ENCODE peak calls at places on chromosomes 7 and 10, in seven cellular contexts. B is colonic mucosa, P is IMR-90, N is A549, I is PC-3, L is tibial artery, Q is Peyer's patch. T is an unnamed sample.

GRCh38 chr10:110860576-110861241 is 11.0 kb upstream of the PDCD4 start:
- DNase-seq in N (no peak), Q (peak; percentile 57), B (peak; percentile 61), I (no peak), P (no peak), L (no peak), T (peak; percentile 34)

GRCh38 chr10:126422561-126422960 is 34.3 kb upstream of the ADAM12 start:
- DNase-seq in N (no peak), B (no peak), P (peak; percentile 10), Q (no peak), L (no peak), I (peak; percentile 6), T (no peak)

GRCh38 chr10:12181065-12181775 is 14.5 kb downstream of the NUDT5 start:
- DNase-seq in N (no peak), Q (peak; percentile 35), P (no peak), B (no peak), L (no peak), I (peak; percentile 3), T (no peak)

GRCh38 chr10:120369831-120370230 is 87.2 kb upstream of the PLPP4 start:
- DNase-seq in L (no peak), Q (no peak), P (no peak), N (no peak), I (no peak), B (no peak), T (no peak)

GRCh38 chr10:65894379-65894778 is 1031.5 kb upstream of the LRRTM3 start:
- DNase-seq in N (no peak), P (no peak), B (no peak), Q (no peak), I (no peak), L (no peak), T (no peak)

GRCh38 chr10:76201962-76202361 is 770.5 kb downstream of the LRMDA start:
- DNase-seq in P (no peak), N (no peak), B (no peak), Q (no peak), I (no peak), L (no peak), T (no peak)

GRCh38 chr10:102150970-102151773 is 1.0 kb upstream of the NOLC1 start:
- DNase-seq in P (peak; percentile 79), I (peak; percentile 63), N (peak; percentile 44), L (no peak), Q (no peak), B (no peak), T (no peak)

GRCh38 chr7:88203401-88203800 is 16.4 kb downstream of the SRI start:
- DNase-seq in L (no peak), P (no peak), Q (no peak), N (no peak), I (no peak), B (no peak), T (no peak)

GRCh38 chr10:102342958-102343357 is 52.5 kb upstream of the NFKB2 start:
- DNase-seq in B (no peak), Q (no peak), P (peak; percentile 86), L (no peak), N (no peak), I (peak; percentile 69), T (peak; percentile 53)

GRCh38 chr7:44224216-44224950 is 23.6 kb downstream of the YKT6 start:
- DNase-seq in P (no peak), I (no peak), L (no peak), Q (no peak), N (no peak), B (no peak), T (peak; percentile 60)

GRCh38 chr10:127157506-127158205 is 38.7 kb downstream of the INSYN2A start:
- DNase-seq in N (no peak), B (no peak), L (no peak), P (peak; percentile 23), Q (no peak), I (no peak), T (peak; percentile 77)

GRCh38 chr10:71213761-71214440 is 1.5 kb downstream of the UNC5B start:
- DNase-seq in I (no peak), P (peak; percentile 80), L (peak; percentile 76), Q (no peak), B (peak; percentile 41), N (peak; percentile 33), T (no peak)

GRCh38 chr10:46525177-46525823 is 31.2 kb downstream of the GPRIN2 start:
- DNase-seq in P (peak; percentile 89), N (peak; percentile 94), Q (no peak), B (no peak), L (no peak), I (peak; percentile 84), T (peak; percentile 14)

GRCh38 chr7:6831018-6831725 is 5.1 kb upstream of the CCZ1B start:
- DNase-seq in N (no peak), I (no peak), Q (no peak), L (no peak), P (no peak), B (no peak), T (no peak)

GRCh38 chr7:23353172-23353571 is 54.0 kb downstream of the MALSU1 start:
- DNase-seq in B (no peak), L (no peak), I (no peak), Q (no peak), N (no peak), P (no peak), T (no peak)

GRCh38 chr10:95841711-95842498 is 65.9 kb upstream of the CC2D2B start:
- DNase-seq in P (peak; percentile 66), Q (peak; percentile 64), B (peak; percentile 67), I (peak; percentile 72), N (peak; percentile 35), L (no peak), T (peak; percentile 74)

GRCh38 chr7:39967420-39968161 is 17.5 kb downstream of the CDK13 start:
- DNase-seq in L (no peak), B (no peak), P (no peak), N (no peak), I (no peak), Q (no peak), T (no peak)

GRCh38 chr10:43140414-43140813 is 2.2 kb downstream of the CSGALNACT2 start:
- DNase-seq in Q (no peak), I (peak; percentile 97), L (no peak), B (no peak), P (peak; percentile 98), N (peak; percentile 45), T (no peak)

GRCh38 chr7:100435401-100436304 is 644 bp downstream of the PPP1R35 start:
- DNase-seq in L (peak; percentile 75), N (no peak), P (no peak), Q (peak; percentile 48), B (peak; percentile 54), I (peak; percentile 37), T (peak; percentile 50)

GRCh38 chr10:10516731-10517130 is 500.9 kb upstream of the CELF2 start:
- DNase-seq in I (no peak), B (no peak), N (no peak), Q (no peak), L (no peak), P (no peak), T (no peak)

GRCh38 chr7:111012799-111013675 is 77.9 kb upstream of the LRRN3 start:
- DNase-seq in Q (no peak), I (no peak), N (no peak), P (no peak), B (no peak), L (no peak), T (no peak)

GRCh38 chr7:45215611-45216062 is 58.0 kb downstream of the RAMP3 start:
- DNase-seq in P (no peak), L (no peak), N (no peak), Q (no peak), B (no peak), I (no peak), T (no peak)

GRCh38 chr10:112970036-112970435 is 20.0 kb downstream of the TCF7L2 start:
- DNase-seq in L (no peak), P (peak; percentile 35), N (no peak), B (no peak), I (no peak), Q (no peak), T (no peak)

GRCh38 chr7:88429382-88429781 is 122.7 kb upstream of the STEAP4 start:
- DNase-seq in Q (no peak), B (no peak), N (no peak), I (peak; percentile 73), L (no peak), P (no peak), T (no peak)

GRCh38 chr10:96034625-96035024 is 8.8 kb upstream of the CCNJ start:
- DNase-seq in B (no peak), I (no peak), N (no peak), P (no peak), Q (no peak), L (no peak), T (no peak)

DNA sequence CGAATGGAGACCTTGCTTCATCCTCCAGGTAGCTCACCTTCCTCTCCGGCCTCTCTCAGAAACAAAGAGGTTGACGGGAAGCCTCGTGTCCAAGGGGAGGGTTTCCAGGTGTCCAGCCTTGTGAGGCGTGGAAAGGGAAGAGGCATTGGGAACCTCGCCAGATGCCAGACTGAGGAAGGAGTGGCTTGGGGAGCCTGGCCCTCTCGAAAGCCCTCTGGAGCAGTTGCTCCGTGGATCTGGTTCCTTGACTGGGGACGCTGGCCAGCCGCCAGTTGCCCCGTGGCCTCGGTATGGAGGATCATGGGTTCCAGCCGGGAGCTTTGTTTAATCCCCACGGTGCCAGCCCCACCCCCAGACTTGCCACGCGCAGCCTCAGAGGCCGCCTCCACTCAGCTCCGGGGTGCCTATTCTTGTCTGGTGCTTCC is 30.3 kb upstream of the SUN1 start:
- DNase-seq in P (no peak), Q (no peak), L (peak; percentile 92), B (peak; percentile 71), I (no peak), N (no peak), T (peak; percentile 88)
- H3K4me3 ChIP-seq in P (no peak overlapping the region), Q (peak overlapping the region; percentile 20), L (peak overlapping the region; percentile 15), B (no peak overlapping the region), I (no peak overlapping the region), N (no peak overlapping the region), T (peak overlapping the region; percentile 31)

GRCh38 chr7:104938741-104939390 is 75.1 kb upstream of the KMT2E start:
- DNase-seq in P (no peak), I (no peak), N (no peak), B (peak; percentile 17), Q (no peak), L (no peak), T (no peak)
- H3K4me1 ChIP-seq in P (no peaks in the 10 kb centered on the region), I (no peaks in the 10 kb centered on the region), N (peaks cover 4% of the 10 kb centered on the region), B (peaks cover 11% of the 10 kb centered on the region), Q (no peaks in the 10 kb centered on the region), L (no peaks in the 10 kb centered on the region), T (no peaks in the 10 kb centered on the region)

GRCh38 chr7:27194641-27195379 is 5.1 kb downstream of the HOXA13 start:
- DNase-seq in P (no peak), B (peak; percentile 53), Q (no peak), I (peak; percentile 40), N (no peak), L (no peak), T (no peak)
- H3K4me3 ChIP-seq in P (no peak overlapping the region), B (peak overlapping the region; percentile 39), Q (no peak overlapping the region), I (peak overlapping the region; percentile 91), N (no peak overlapping the region), L (no peak overlapping the region), T (no peak overlapping the region)

DNA sequence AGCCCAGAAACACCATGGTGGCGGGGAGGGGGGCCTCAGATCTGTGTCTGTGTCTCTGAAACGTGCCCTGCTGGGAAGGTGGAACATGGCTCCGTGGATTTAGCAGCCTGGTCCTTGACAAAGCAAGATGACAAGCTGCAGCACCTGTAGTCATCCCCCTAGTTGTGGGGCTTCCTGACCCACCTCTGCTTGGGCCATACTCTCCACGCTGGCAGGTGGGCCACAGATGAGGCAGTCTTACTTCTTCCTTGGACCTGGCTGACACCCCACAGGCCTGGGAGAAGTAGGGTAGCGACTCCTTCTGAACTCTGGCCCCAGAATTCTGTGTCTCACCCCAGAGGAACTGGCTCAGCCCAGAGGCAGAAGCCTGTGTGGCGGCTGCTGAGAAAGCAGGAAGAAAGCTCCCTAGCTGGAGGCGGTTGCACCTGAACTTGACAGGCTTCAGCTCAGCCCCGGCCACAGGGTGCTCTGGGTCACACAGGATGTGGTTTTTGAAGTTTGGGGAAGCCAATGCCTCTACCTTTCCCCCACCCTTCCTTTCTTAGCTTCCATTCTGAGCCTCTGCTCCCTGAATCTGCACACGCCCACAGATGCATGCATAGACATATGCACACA is 113.9 kb downstream of the ABLIM1 start:
- DNase-seq in B (peak; percentile 62), I (peak; percentile 82), P (no peak), L (no peak), N (no peak), Q (peak; percentile 88), T (no peak)
- H3K4me1 ChIP-seq in B (peaks cover 13% of the 10 kb centered on the region), I (peaks cover 31% of the 10 kb centered on the region), P (peaks cover 6% of the 10 kb centered on the region), L (no peaks in the 10 kb centered on the region), N (no peaks in the 10 kb centered on the region), Q (no peaks in the 10 kb centered on the region), T (no peaks in the 10 kb centered on the region)

T was measured in SJCRH30.